ENCODE peak calls at places on chromosomes 11 and 22, in six cellular contexts. One of them, this sample, is unnamed. For H3K36me3 and H3K4me1, the result is how much of the 10 kb centered on the place peaks cover.

GRCh38 chr22:50726643-50727340 is 11.2 kb upstream of the ACR start:
- DNase-seq in left ventricle myocardium inferior: peak
- DNase-seq in DND-41: no peak
- DNase-seq in esophagus squamous epithelium: no peak
- DNase-seq in body of pancreas: no peak
- DNase-seq in CD8-positive, alpha-beta T cell: no peak
- DNase-seq in this sample: no peak

GRCh38 chr11:69335010-69335409 is 41.1 kb downstream of the MYEOV start:
- DNase-seq in left ventricle myocardium inferior: no peak
- DNase-seq in DND-41: no peak
- DNase-seq in esophagus squamous epithelium: no peak
- DNase-seq in body of pancreas: no peak
- DNase-seq in CD8-positive, alpha-beta T cell: no peak
- DNase-seq in this sample: no peak

GRCh38 chr22:41469218-41469851 is 418 bp downstream of the ACO2 start:
- DNase-seq in left ventricle myocardium inferior: peak
- DNase-seq in DND-41: no peak
- DNase-seq in esophagus squamous epithelium: no peak
- DNase-seq in body of pancreas: no peak
- DNase-seq in CD8-positive, alpha-beta T cell: no peak
- DNase-seq in this sample: no peak

GRCh38 chr11:114087028-114087427 is 27.5 kb downstream of the ZBTB16 start:
- DNase-seq in left ventricle myocardium inferior: no peak
- DNase-seq in DND-41: no peak
- DNase-seq in esophagus squamous epithelium: no peak
- DNase-seq in body of pancreas: no peak
- DNase-seq in CD8-positive, alpha-beta T cell: no peak
- DNase-seq in this sample: no peak

GRCh38 chr22:47165998-47166397 is 403.5 kb downstream of the TBC1D22A start:
- DNase-seq in left ventricle myocardium inferior: no peak
- DNase-seq in DND-41: no peak
- DNase-seq in esophagus squamous epithelium: no peak
- DNase-seq in body of pancreas: no peak
- DNase-seq in CD8-positive, alpha-beta T cell: no peak
- DNase-seq in this sample: peak

GRCh38 chr11:64858467-64859401 is 14.3 kb upstream of the CDC42BPG start:
- DNase-seq in left ventricle myocardium inferior: peak
- DNase-seq in DND-41: peak
- DNase-seq in esophagus squamous epithelium: no peak
- DNase-seq in body of pancreas: no peak
- DNase-seq in CD8-positive, alpha-beta T cell: no peak
- DNase-seq in this sample: no peak

GRCh38 chr11:61485080-61485479 is 23.5 kb upstream of the LRRC10B start:
- DNase-seq in left ventricle myocardium inferior: no peak
- DNase-seq in DND-41: no peak
- DNase-seq in esophagus squamous epithelium: no peak
- DNase-seq in body of pancreas: no peak
- DNase-seq in CD8-positive, alpha-beta T cell: no peak
- DNase-seq in this sample: no peak

GRCh38 chr11:103315248-103315647 is 206.0 kb downstream of the DYNC2H1 start:
- DNase-seq in left ventricle myocardium inferior: no peak
- DNase-seq in DND-41: no peak
- DNase-seq in esophagus squamous epithelium: no peak
- DNase-seq in body of pancreas: no peak
- DNase-seq in CD8-positive, alpha-beta T cell: no peak
- DNase-seq in this sample: no peak

GRCh38 chr11:211295-211694 is 3.8 kb downstream of the RIC8A start:
- DNase-seq in left ventricle myocardium inferior: no peak
- DNase-seq in DND-41: no peak
- DNase-seq in esophagus squamous epithelium: no peak
- DNase-seq in body of pancreas: no peak
- DNase-seq in CD8-positive, alpha-beta T cell: no peak
- DNase-seq in this sample: no peak

GRCh38 chr11:416051-416756 is 1.4 kb upstream of the SIGIRR start:
- DNase-seq in left ventricle myocardium inferior: no peak
- DNase-seq in DND-41: no peak
- DNase-seq in esophagus squamous epithelium: no peak
- DNase-seq in body of pancreas: no peak
- DNase-seq in CD8-positive, alpha-beta T cell: no peak
- DNase-seq in this sample: no peak

GRCh38 chr11:66432597-66432996 is 6.1 kb downstream of the MRPL11 start:
- DNase-seq in left ventricle myocardium inferior: no peak
- DNase-seq in DND-41: no peak
- DNase-seq in esophagus squamous epithelium: no peak
- DNase-seq in body of pancreas: no peak
- DNase-seq in CD8-positive, alpha-beta T cell: no peak
- DNase-seq in this sample: no peak

GRCh38 chr11:107043242-107043991 is 25.1 kb upstream of the GUCY1A2 start:
- DNase-seq in left ventricle myocardium inferior: no peak
- DNase-seq in DND-41: no peak
- DNase-seq in esophagus squamous epithelium: no peak
- DNase-seq in body of pancreas: no peak
- DNase-seq in CD8-positive, alpha-beta T cell: no peak
- DNase-seq in this sample: no peak

GRCh38 chr11:19995131-19995530 is 165.1 kb downstream of the DBX1 start:
- DNase-seq in left ventricle myocardium inferior: no peak
- DNase-seq in DND-41: no peak
- DNase-seq in esophagus squamous epithelium: no peak
- DNase-seq in body of pancreas: no peak
- DNase-seq in CD8-positive, alpha-beta T cell: no peak
- DNase-seq in this sample: no peak

GRCh38 chr22:33000342-33001280 is 57.6 kb downstream of the SYN3 start:
- DNase-seq in left ventricle myocardium inferior: peak
- DNase-seq in DND-41: peak
- DNase-seq in esophagus squamous epithelium: no peak
- DNase-seq in body of pancreas: peak
- DNase-seq in CD8-positive, alpha-beta T cell: no peak
- DNase-seq in this sample: peak

GRCh38 chr22:29154364-29155048 is 51.2 kb upstream of the EMID1 start:
- DNase-seq in left ventricle myocardium inferior: peak
- DNase-seq in DND-41: peak
- DNase-seq in esophagus squamous epithelium: no peak
- DNase-seq in body of pancreas: peak
- DNase-seq in CD8-positive, alpha-beta T cell: peak
- DNase-seq in this sample: peak

GRCh38 chr11:59787255-59787588 is 23.4 kb downstream of the MRPL16 start:
- DNase-seq in left ventricle myocardium inferior: no peak
- DNase-seq in DND-41: no peak
- DNase-seq in esophagus squamous epithelium: no peak
- DNase-seq in body of pancreas: no peak
- DNase-seq in CD8-positive, alpha-beta T cell: no peak
- DNase-seq in this sample: no peak

GRCh38 chr22:39725351-39726035 is 154.9 kb downstream of the CACNA1I start:
- DNase-seq in left ventricle myocardium inferior: no peak
- DNase-seq in DND-41: no peak
- DNase-seq in esophagus squamous epithelium: no peak
- DNase-seq in body of pancreas: no peak
- DNase-seq in CD8-positive, alpha-beta T cell: no peak
- DNase-seq in this sample: peak

GRCh38 chr11:83827940-83828554 is 541.9 kb upstream of the CCDC90B start:
- DNase-seq in left ventricle myocardium inferior: no peak
- DNase-seq in DND-41: no peak
- DNase-seq in esophagus squamous epithelium: no peak
- DNase-seq in body of pancreas: no peak
- DNase-seq in CD8-positive, alpha-beta T cell: no peak
- DNase-seq in this sample: no peak

GRCh38 chr11:35009941-35010337 is 93.5 kb downstream of the PDHX start:
- DNase-seq in left ventricle myocardium inferior: no peak
- DNase-seq in DND-41: no peak
- DNase-seq in esophagus squamous epithelium: no peak
- DNase-seq in body of pancreas: no peak
- DNase-seq in CD8-positive, alpha-beta T cell: no peak
- DNase-seq in this sample: no peak

GRCh38 chr22:50082961-50083461 is 2.2 kb downstream of the MLC1 start:
- DNase-seq in left ventricle myocardium inferior: no peak
- DNase-seq in DND-41: no peak
- DNase-seq in esophagus squamous epithelium: no peak
- DNase-seq in body of pancreas: no peak
- DNase-seq in CD8-positive, alpha-beta T cell: no peak
- DNase-seq in this sample: no peak

GRCh38 chr22:26798433-26799065 is 141.2 kb downstream of the MIAT start:
- DNase-seq in left ventricle myocardium inferior: no peak
- DNase-seq in DND-41: no peak
- DNase-seq in esophagus squamous epithelium: no peak
- DNase-seq in body of pancreas: no peak
- DNase-seq in CD8-positive, alpha-beta T cell: no peak
- DNase-seq in this sample: peak

GRCh38 chr22:33577862-33578411 is 342.3 kb downstream of the LARGE1 start:
- DNase-seq in left ventricle myocardium inferior: no peak
- DNase-seq in DND-41: no peak
- DNase-seq in esophagus squamous epithelium: no peak
- DNase-seq in body of pancreas: peak
- DNase-seq in CD8-positive, alpha-beta T cell: no peak
- DNase-seq in this sample: no peak

GRCh38 chr11:41018224-41018623 is 441.2 kb downstream of the LRRC4C start:
- DNase-seq in left ventricle myocardium inferior: no peak
- DNase-seq in DND-41: no peak
- DNase-seq in esophagus squamous epithelium: no peak
- DNase-seq in body of pancreas: no peak
- DNase-seq in CD8-positive, alpha-beta T cell: no peak
- DNase-seq in this sample: no peak

GRCh38 chr11:72584293-72584921 is 89.8 kb downstream of the PDE2A start:
- DNase-seq in left ventricle myocardium inferior: peak
- DNase-seq in DND-41: no peak
- DNase-seq in esophagus squamous epithelium: no peak
- DNase-seq in body of pancreas: no peak
- DNase-seq in CD8-positive, alpha-beta T cell: peak
- DNase-seq in this sample: peak

GRCh38 chr11:72781313-72782080 is 12.3 kb downstream of the STARD10 start:
- DNase-seq in left ventricle myocardium inferior: peak
- DNase-seq in DND-41: peak
- DNase-seq in esophagus squamous epithelium: no peak
- DNase-seq in body of pancreas: peak
- DNase-seq in CD8-positive, alpha-beta T cell: peak
- DNase-seq in this sample: peak

GRCh38 chr22:31753005-31753633 is 700 bp upstream of the DEPDC5 start:
- DNase-seq in left ventricle myocardium inferior: peak
- DNase-seq in DND-41: peak
- DNase-seq in esophagus squamous epithelium: peak
- DNase-seq in body of pancreas: peak
- DNase-seq in CD8-positive, alpha-beta T cell: no peak
- DNase-seq in this sample: peak

GRCh38 chr11:86360775-86361395 is 13.8 kb upstream of the CCDC81 start:
- DNase-seq in left ventricle myocardium inferior: no peak
- DNase-seq in DND-41: no peak
- DNase-seq in esophagus squamous epithelium: no peak
- DNase-seq in body of pancreas: no peak
- DNase-seq in CD8-positive, alpha-beta T cell: no peak
- DNase-seq in this sample: no peak

GRCh38 chr22:44658371-44658953 is 43.5 kb upstream of the PRR5 start:
- DNase-seq in left ventricle myocardium inferior: peak
- DNase-seq in DND-41: no peak
- DNase-seq in esophagus squamous epithelium: no peak
- DNase-seq in body of pancreas: no peak
- DNase-seq in CD8-positive, alpha-beta T cell: no peak
- DNase-seq in this sample: peak

GRCh38 chr11:62061356-62062222 is 62.2 kb upstream of the INCENP start:
- DNase-seq in left ventricle myocardium inferior: no peak
- DNase-seq in DND-41: no peak
- DNase-seq in esophagus squamous epithelium: no peak
- DNase-seq in body of pancreas: peak
- DNase-seq in CD8-positive, alpha-beta T cell: no peak
- DNase-seq in this sample: peak

GRCh38 chr22:19929586-19930302 is 11.8 kb upstream of the COMT start:
- DNase-seq in left ventricle myocardium inferior: no peak
- DNase-seq in DND-41: no peak
- DNase-seq in esophagus squamous epithelium: no peak
- DNase-seq in body of pancreas: no peak
- DNase-seq in CD8-positive, alpha-beta T cell: no peak
- DNase-seq in this sample: no peak
- H3K4me3 ChIP-seq in left ventricle myocardium inferior: no peak
- H3K4me3 ChIP-seq in DND-41: no peak
- H3K4me3 ChIP-seq in esophagus squamous epithelium: no peak
- H3K4me3 ChIP-seq in body of pancreas: no peak
- H3K4me3 ChIP-seq in CD8-positive, alpha-beta T cell: no peak
- H3K4me3 ChIP-seq in this sample: no peak

GRCh38 chr11:23151819-23152218 is 291.5 kb upstream of the CCDC179 start:
- DNase-seq in left ventricle myocardium inferior: no peak
- DNase-seq in DND-41: no peak
- DNase-seq in esophagus squamous epithelium: no peak
- DNase-seq in body of pancreas: no peak
- DNase-seq in CD8-positive, alpha-beta T cell: no peak
- DNase-seq in this sample: no peak
- H3K36me3 ChIP-seq in left ventricle myocardium inferior: under half
- H3K36me3 ChIP-seq in DND-41: under half
- H3K36me3 ChIP-seq in esophagus squamous epithelium: under half
- H3K36me3 ChIP-seq in body of pancreas: under half
- H3K36me3 ChIP-seq in CD8-positive, alpha-beta T cell: under half
- H3K36me3 ChIP-seq in this sample: under half

DNA sequence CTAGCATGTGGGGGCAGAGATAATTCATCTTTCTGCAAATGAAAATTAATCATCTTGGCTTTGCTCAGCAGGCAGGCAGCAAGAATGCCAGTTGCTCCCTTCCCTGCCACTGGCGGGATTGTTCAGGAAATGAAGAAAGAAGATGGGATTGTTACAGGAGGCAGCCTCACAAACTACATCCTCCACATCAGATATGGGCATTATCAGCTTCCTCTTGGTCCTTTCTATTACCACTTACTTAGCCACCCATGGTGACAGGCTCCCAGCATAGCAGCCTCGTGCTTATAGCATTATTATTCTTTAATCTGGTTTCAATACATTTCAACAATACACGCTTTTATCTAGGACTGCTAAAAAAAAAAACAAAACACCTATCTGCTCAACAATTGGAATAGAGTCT is 461.6 kb upstream of the ISX start:
- DNase-seq in left ventricle myocardium inferior: no peak
- DNase-seq in DND-41: no peak
- DNase-seq in esophagus squamous epithelium: no peak
- DNase-seq in body of pancreas: no peak
- DNase-seq in CD8-positive, alpha-beta T cell: no peak
- DNase-seq in this sample: no peak
- H3K4me1 ChIP-seq in left ventricle myocardium inferior: under half
- H3K4me1 ChIP-seq in DND-41: under half
- H3K4me1 ChIP-seq in esophagus squamous epithelium: under half
- H3K4me1 ChIP-seq in body of pancreas: under half
- H3K4me1 ChIP-seq in CD8-positive, alpha-beta T cell: under half
- H3K4me1 ChIP-seq in this sample: under half

GRCh38 chr11:111672949-111673348 is 70.7 kb downstream of the SIK2 start:
- DNase-seq in left ventricle myocardium inferior: no peak
- DNase-seq in DND-41: no peak
- DNase-seq in esophagus squamous epithelium: no peak
- DNase-seq in body of pancreas: no peak
- DNase-seq in CD8-positive, alpha-beta T cell: no peak
- DNase-seq in this sample: no peak
- H3K4me3 ChIP-seq in left ventricle myocardium inferior: no peak
- H3K4me3 ChIP-seq in DND-41: no peak
- H3K4me3 ChIP-seq in esophagus squamous epithelium: no peak
- H3K4me3 ChIP-seq in body of pancreas: no peak
- H3K4me3 ChIP-seq in CD8-positive, alpha-beta T cell: no peak
- H3K4me3 ChIP-seq in this sample: no peak